ENCODE peak calls at places on chromosomes 7 and 10, in four cellular contexts. X, R, E and Z are unnamed samples.

GRCh38 chr7:142300689-142301088 is 42.8 kb upstream of the PRSS58 start:
- DNase-seq in X (no peak), R (no peak), E (no peak), Z (peak; percentile 34)

GRCh38 chr10:114389429-114389828 is 14.9 kb downstream of the AFAP1L2 start:
- DNase-seq in E (no peak), R (no peak), X (peak; percentile 90), Z (no peak)

GRCh38 chr7:46169384-46169755 is 248.3 kb upstream of the IGFBP3 start:
- DNase-seq in E (no peak), X (no peak), R (no peak), Z (no peak)

GRCh38 chr7:157693071-157693520 is 356.3 kb downstream of the DNAJB6 start:
- DNase-seq in X (no peak), R (peak; percentile 59), E (no peak), Z (no peak)

GRCh38 chr7:17903337-17903736 is 37.0 kb downstream of the SNX13 start:
- DNase-seq in X (no peak), E (no peak), R (no peak), Z (no peak)

GRCh38 chr7:47254081-47255006 is 327.6 kb downstream of the TNS3 start:
- DNase-seq in E (peak; percentile 67), R (peak; percentile 95), X (peak; percentile 55), Z (peak; percentile 64)

GRCh38 chr10:27822286-27822685 is 76.7 kb upstream of the MKX start:
- DNase-seq in X (no peak), R (no peak), E (no peak), Z (no peak)

GRCh38 chr10:96352027-96352426 is 6.8 kb downstream of the OPALIN start:
- DNase-seq in E (no peak), R (no peak), X (no peak), Z (no peak)

GRCh38 chr7:47264021-47264651 is 317.8 kb downstream of the TNS3 start:
- DNase-seq in R (peak; percentile 34), E (no peak), X (no peak), Z (no peak)

GRCh38 chr7:126286317-126286716 is 966.4 kb downstream of the GRM8 start:
- DNase-seq in E (no peak), X (no peak), R (no peak), Z (no peak)

GRCh38 chr7:20346577-20346976 is 15.9 kb downstream of the ITGB8 start:
- DNase-seq in E (no peak), X (no peak), R (no peak), Z (no peak)

GRCh38 chr7:37315752-37316711 is 132.6 kb downstream of the ELMO1 start:
- DNase-seq in X (no peak), E (no peak), R (peak; percentile 86), Z (no peak)

DNA sequence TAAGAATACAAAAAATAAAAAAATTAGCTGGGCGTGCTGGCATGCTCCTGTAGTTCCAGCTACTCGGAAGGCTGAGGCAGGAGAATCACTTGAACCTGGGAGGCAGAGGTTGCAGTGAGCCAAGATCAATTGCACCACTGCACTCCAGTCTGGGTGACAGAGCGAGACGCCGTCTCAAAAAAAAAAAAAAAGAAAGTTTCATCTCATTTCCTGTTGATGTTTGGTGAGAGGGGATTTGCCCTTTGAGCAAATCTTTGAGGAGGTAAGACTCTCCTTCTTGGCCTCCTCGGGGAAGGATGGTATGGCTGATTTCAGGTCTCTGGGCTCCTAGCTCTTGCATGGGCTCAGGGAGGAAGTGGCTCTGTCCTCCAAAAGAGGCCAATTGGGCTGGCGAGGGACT is 3.6 kb upstream of the GRID2IP start:
- DNase-seq in R (no peak), E (no peak), X (no peak), Z (no peak)
- TF ChIP-seq POLR2A in R (no peak), E (no peak), X (no peak), Z (no peak)

GRCh38 chr7:130432886-130433285 is 7.9 kb downstream of the CEP41 start:
- DNase-seq in E (no peak), R (no peak), X (peak; percentile 63), Z (no peak)

GRCh38 chr7:130435455-130435854 is 5.4 kb downstream of the CEP41 start:
- DNase-seq in E (no peak), X (no peak), R (no peak), Z (no peak)

GRCh38 chr7:130430841-130431713 is 9.7 kb downstream of the CEP41 start:
- DNase-seq in E (no peak), R (no peak), X (peak; percentile 77), Z (no peak)

GRCh38 chr7:130436253-130436652 is 4.6 kb downstream of the CEP41 start:
- DNase-seq in X (no peak), R (no peak), E (no peak), Z (no peak)

DNA sequence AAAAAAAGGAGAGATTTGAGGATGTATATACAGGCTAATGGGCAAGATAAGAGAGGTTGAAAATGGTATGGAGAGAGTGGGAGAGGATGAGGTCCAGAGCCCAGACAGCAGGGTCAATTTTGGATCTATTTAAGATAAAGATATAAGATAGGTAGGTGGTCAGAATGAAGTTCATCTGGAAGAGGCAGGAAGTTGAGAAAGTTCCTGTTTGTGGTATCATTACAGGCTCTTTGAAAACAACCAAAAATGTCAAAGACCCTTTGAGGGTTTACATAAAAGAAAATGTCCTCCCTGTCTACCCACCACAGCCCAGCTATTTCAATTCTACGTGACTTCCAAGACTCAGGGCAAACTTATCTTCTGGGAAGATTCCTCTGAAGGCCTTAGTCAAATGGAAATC is 7.5 kb downstream of the CEP41 start:
- DNase-seq in R (no peak), X (no peak), E (no peak), Z (no peak)
- TF ChIP-seq POLR2A in R (no peak), X (no peak), E (no peak), Z (no peak)

DNA sequence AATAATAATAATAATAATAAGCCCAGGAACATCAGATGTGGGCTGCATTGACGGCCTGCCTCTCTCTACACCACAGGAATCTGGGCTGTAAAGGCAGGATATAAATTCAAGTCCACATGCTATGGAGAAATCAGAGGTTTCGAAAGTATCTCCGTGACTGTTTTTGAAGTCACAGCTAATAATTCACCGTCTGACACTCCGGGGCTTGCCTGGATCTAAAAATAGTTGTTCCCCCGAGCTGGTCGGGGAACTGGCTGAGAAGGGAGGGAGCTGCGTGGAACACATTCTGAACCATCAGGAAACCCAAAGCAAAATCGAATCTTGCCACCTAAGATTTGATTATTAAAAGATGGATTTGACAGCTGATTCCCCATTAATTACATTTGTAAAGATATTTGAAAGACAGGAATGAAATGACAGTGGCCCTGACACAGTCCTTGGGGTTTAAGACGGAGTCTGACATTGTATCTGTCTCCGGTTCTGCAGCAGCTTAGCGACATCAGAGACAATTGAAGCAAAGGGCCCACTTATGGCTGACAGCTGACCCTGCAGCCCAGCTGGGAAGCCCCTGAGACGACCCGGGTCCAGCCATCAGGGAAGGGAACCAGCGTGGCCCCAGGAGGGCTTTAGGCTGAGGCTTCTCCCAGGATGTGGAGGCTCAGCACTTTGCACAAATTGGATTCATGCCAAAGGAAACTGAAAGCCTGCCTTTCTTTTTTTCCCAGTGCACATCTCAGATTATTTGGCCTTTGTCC is 35.2 kb downstream of the KLF6 start:
- DNase-seq in E (peak; percentile 51), R (peak; percentile 85), X (no peak), Z (no peak)
- TF ChIP-seq POLR2A in E (no peak), R (no peak), X (no peak), Z (no peak)

DNA sequence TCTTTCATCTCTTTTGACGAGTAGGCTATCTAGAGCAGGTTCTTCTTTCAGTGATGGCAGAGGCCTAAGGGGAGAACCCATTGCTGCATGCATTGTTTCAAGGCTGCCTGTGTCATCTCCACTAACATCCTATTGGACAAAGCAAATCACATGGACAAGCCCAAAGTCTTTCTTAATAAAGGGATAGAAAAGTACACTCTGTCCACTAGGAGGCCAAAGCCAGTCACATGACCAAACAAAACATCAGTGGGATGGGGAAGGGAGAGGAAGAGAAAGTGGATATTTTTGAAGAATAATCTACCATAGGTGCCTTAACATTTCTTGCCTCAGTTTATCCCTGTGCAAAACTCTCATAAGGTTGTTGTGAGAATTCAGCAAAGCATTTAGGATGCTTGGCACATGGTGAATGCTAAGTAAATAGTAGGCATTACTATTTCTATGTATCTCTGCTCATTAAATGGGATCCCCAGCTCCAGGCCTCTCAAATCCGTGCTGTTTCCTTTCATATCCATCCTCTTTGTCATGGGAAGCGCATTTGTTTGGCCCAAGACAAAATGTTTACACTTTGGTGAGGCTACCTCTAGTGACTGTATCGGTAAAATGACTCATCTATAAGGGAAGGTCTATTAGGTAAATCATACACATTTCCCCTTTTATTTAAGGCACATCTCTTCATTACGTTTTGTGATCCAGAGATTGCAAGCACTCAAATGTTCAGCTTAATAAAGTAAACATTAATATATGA is 16.7 kb upstream of the CADPS2 start:
- DNase-seq in R (no peak), E (no peak), X (no peak), Z (no peak)
- TF ChIP-seq POLR2A in R (no peak), E (no peak), X (no peak), Z (no peak)

DNA sequence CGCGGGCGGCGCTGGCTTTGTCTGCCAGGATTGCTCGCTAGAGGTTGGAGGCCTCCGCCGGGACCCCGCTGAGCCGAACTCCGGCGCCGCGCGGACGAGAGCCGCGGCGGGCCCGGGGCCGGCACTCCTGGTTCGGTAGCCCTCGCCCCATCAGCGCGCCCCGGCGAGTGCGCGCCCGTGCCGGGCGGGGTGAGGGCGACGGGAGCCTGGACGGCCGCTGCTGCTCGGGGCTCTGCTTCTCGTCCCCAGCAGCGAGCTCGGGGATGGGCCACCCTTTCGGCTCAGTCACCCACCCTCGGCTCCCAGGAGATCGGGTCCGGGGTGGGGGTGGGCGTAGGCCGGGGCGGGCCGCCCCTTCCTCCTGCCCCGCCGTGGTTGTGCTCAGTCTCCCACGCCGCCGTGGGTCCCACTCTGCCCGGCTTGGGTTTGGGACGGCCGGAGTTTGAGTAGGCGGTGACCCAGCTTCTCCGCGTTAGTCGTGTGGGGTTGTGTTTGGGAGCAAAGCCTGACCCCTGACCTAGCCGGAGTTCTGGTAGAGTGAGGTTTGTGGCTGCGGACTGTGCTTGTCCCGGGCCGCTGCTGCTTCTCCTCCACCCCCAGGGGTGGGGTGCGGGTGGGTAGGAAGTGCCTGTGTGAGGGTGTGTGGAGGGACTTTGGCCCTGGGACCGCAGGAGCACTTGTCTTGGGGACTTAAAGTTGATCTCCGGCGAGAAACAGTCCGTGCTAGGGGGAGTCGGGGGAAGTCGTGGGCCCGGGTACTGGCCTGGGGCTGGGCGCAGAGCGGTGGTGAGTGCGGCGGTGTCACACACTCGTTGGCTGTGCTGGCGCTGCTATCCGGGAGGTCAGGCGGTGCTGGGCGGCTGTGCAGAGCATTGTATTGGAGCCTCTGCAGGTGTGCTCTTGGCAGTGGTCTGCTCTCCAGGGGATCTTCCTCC is 683 bp downstream of the TSPAN14 start:
- DNase-seq in R (peak; percentile 92), X (peak; percentile 49), E (no peak), Z (peak; percentile 69)
- TF ChIP-seq POLR2A in R (no peak), X (no peak), E (no peak), Z (no peak)